ENCODE peak calls at places on chromosomes 7 and 10, in four cellular contexts. Z is neuronal stem cell, F is H9, G is H1. Y is an unnamed sample.

GRCh38 chr7:144255471-144255897 is 9.1 kb downstream of the OR2A7 start:
- DNase-seq in Z (no peak), F (peak), G (no peak), Y (no peak)

GRCh38 chr10:132705173-132705572 is 80.8 kb downstream of the NKX6-2 start:
- DNase-seq in Z (no peak), F (peak), G (no peak), Y (no peak)

GRCh38 chr7:135858851-135859250 is 110.2 kb upstream of the FAM180A start:
- DNase-seq in Z (no peak), F (no peak), G (no peak), Y (no peak)

GRCh38 chr7:19939746-19940145 is 166.3 kb upstream of the TMEM196 start:
- DNase-seq in Z (no peak), F (no peak), G (no peak), Y (peak)

GRCh38 chr10:124705021-124705740 is 39.0 kb downstream of the FAM53B start:
- DNase-seq in Z (no peak), F (peak), G (no peak), Y (no peak)

GRCh38 chr7:47302560-47302959 is 279.4 kb downstream of the TNS3 start:
- DNase-seq in Z (no peak), F (no peak), G (no peak), Y (no peak)

GRCh38 chr10:14356921-14357320 is 26.2 kb upstream of the FRMD4A start:
- DNase-seq in Z (no peak), F (no peak), G (no peak), Y (peak)

GRCh38 chr10:125982256-125982948 is 86.0 kb downstream of the FANK1 start:
- DNase-seq in Z (peak), F (peak), G (peak), Y (peak)

GRCh38 chr7:127582361-127582760 is 3.0 kb downstream of the GCC1 start:
- DNase-seq in Z (no peak), F (no peak), G (no peak), Y (no peak)

GRCh38 chr7:43439631-43440401 is 143.1 kb upstream of the STK17A start:
- DNase-seq in Z (peak), F (peak), G (peak), Y (peak)

GRCh38 chr7:116421298-116421697 is 78.2 kb upstream of the CAV2 start:
- DNase-seq in Z (no peak), F (no peak), G (no peak), Y (no peak)

GRCh38 chr7:83749495-83749894 is 100.6 kb upstream of the SEMA3E start:
- DNase-seq in Z (no peak), F (no peak), G (no peak), Y (no peak)

GRCh38 chr7:2904202-2904601 is 60.1 kb upstream of the GNA12 start:
- DNase-seq in Z (no peak), F (no peak), G (no peak), Y (no peak)

GRCh38 chr10:75136346-75136745 is 24.9 kb downstream of the SAMD8 start:
- DNase-seq in Z (no peak), F (no peak), G (no peak), Y (no peak)

GRCh38 chr7:12493407-12493806 is 77.1 kb upstream of the SCIN start:
- DNase-seq in Z (no peak), F (no peak), G (no peak), Y (peak)

GRCh38 chr7:100516135-100516812 is 22.7 kb upstream of the AGFG2 start:
- DNase-seq in Z (no peak), F (no peak), G (no peak), Y (peak)

GRCh38 chr10:17835688-17836087 is 26.5 kb downstream of the MRC1 start:
- DNase-seq in Z (no peak), F (peak), G (peak), Y (peak)

GRCh38 chr7:148963583-148964509 is 64.5 kb downstream of the PDIA4 start:
- DNase-seq in Z (no peak), F (no peak), G (no peak), Y (no peak)

GRCh38 chr7:36468361-36469140 is 78.9 kb downstream of the ANLN start:
- DNase-seq in Z (no peak), F (no peak), G (no peak), Y (no peak)

GRCh38 chr10:51386248-51386885 is 312.1 kb downstream of the PRKG1 start:
- DNase-seq in Z (no peak), F (no peak), G (no peak), Y (peak)

GRCh38 chr7:130844811-130845580 is 111.0 kb upstream of the KLF14 start:
- DNase-seq in Z (no peak), F (no peak), G (no peak), Y (peak)

GRCh38 chr10:606767-607544 is 82.5 kb downstream of the DIP2C start:
- DNase-seq in Z (no peak), F (no peak), G (no peak), Y (peak)

GRCh38 chr7:49596701-49597491 is 176.5 kb upstream of the VWC2 start:
- DNase-seq in Z (no peak), F (no peak), G (no peak), Y (no peak)

GRCh38 chr10:96814264-96814663 is 17.8 kb upstream of the LCOR start:
- DNase-seq in Z (no peak), F (no peak), G (no peak), Y (peak)

GRCh38 chr10:810351-810846 is 120.9 kb upstream of the DIP2C start:
- DNase-seq in Z (peak), F (no peak), G (no peak), Y (peak)

GRCh38 chr7:1977876-1978441 is 254.8 kb downstream of the MAD1L1 start:
- DNase-seq in Z (no peak), F (no peak), G (no peak), Y (no peak)

GRCh38 chr7:24441331-24442059 is 131.8 kb upstream of the PALS2 start:
- DNase-seq in Z (no peak), F (no peak), G (no peak), Y (no peak)

GRCh38 chr10:119776536-119776935 is 50.7 kb downstream of the INPP5F start:
- DNase-seq in Z (no peak), F (no peak), G (no peak), Y (peak)

GRCh38 chr10:52216852-52217251 is 97.2 kb upstream of the DKK1 start:
- DNase-seq in Z (no peak), F (no peak), G (no peak), Y (peak)

GRCh38 chr10:20202337-20202736 is 386.1 kb downstream of the PLXDC2 start:
- DNase-seq in Z (no peak), F (no peak), G (no peak), Y (no peak)

GRCh38 chr10:15865304-15865703 is 5.0 kb upstream of the MINDY3 start:
- DNase-seq in Z (no peak), F (no peak), G (no peak), Y (no peak)

GRCh38 chr7:73343671-73344380 is 15.9 kb downstream of the FKBP6 start:
- DNase-seq in Z (no peak), F (no peak), G (no peak), Y (no peak)

GRCh38 chr7:152313879-152314604 is 121.8 kb downstream of the KMT2C start:
- DNase-seq in Z (no peak), F (no peak), G (no peak), Y (peak)

GRCh38 chr7:30164567-30164966 is 29.8 kb downstream of the MTURN start:
- DNase-seq in Z (no peak), F (no peak), G (no peak), Y (peak)

DNA sequence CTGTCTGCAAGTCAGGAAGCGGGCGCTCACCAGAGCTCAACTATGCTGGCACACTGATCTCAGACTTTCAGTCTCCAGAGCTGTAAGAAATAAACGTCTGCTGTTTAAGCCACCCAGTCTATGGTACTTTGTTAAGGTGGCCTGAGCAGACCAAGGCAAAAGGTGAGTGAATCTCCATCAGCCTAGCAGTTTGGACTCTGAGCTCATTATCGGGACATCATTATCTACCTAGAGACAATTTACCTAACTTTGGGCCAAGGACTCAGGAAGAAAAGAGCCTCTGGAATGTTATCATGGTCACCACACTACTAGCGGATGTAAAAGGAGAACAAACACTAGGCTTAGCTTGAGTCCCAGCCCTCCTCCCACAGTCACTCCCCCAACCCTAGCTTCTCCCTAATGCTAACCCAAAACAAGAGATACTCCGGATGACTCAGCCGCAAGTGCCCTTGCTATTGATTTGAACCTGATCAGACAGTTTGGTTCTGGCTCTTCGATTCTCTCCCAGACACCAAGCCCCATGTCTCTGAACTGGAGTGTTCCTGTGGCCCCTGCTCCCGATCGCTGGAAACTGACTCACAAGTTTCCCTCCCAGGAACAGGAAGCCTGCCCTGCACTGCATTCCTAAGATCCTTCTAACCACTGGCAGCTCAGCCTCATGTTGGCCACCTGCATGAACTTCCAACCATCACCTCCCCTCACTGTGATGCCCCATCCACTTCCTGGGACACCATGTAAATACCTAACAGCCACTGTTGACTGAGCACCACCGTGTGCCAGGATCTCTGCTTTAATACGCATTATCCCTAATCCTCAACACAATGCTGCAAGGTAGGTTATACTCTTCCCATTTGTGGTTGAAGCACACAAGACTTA is 34.5 kb downstream of the CREB3L2 start:
- DNase-seq in Z (no peak), F (peak), G (no peak), Y (peak)
- H3K4ac ChIP-seq in Z (no peak), F (no peak), G (no peak), Y (peak)

GRCh38 chr7:398888-399287 is 108.9 kb downstream of the FOXL3 start:
- DNase-seq in Z (no peak), F (no peak), G (no peak), Y (no peak)
- H4K91ac ChIP-seq in Z (no peak), F (no peak), G (no peak), Y (no peak)

GRCh38 chr10:101797403-101798059 is 14.3 kb upstream of the NPM3 start:
- DNase-seq in Z (no peak), F (no peak), G (no peak), Y (no peak)
- H3K18ac ChIP-seq in Z (no peak), F (no peak), G (no peak), Y (no peak)

DNA sequence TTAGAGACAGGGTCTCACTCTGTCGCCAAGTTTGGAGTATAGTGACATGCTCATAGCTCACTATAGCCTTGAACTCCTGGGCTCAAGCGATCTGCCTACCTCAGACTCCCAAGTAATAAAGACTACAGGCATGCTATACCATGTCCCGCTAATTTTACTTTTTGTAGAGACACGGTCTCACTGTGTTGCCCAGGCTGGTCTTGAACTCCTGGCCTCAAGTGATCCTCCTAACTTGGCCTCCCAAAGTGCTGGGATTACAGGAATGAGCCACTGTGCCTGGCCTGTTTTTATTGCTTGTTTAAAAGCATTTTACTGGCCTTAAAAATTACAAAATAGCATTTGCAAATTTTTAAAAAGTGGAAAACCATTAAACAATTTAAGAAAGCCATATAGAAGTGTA is 135.0 kb downstream of the JAZF1 start:
- DNase-seq in Z (no peak), F (no peak), G (no peak), Y (no peak)
- H3K4ac ChIP-seq in Z (no peak), F (no peak), G (no peak), Y (no peak)

DNA sequence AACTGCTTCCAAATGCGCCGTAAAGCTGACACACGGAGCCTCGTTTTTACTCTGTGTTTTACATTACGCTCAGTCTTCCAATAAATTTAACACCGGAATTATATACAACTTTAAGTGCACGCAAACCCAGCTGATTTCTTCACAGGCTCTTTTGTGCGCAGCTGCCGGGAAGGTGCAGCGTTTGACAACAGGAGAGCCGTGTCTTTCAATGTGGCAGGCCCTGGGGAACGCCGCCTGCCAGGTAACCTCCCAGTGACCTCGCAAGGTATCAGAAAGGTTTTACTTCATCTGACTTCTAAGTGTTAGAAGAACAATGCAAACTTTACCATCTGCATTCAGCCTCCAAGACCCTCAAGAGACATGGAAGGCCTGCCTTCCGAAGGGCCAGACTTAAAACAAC is 35.0 kb downstream of the GFRA1 start:
- DNase-seq in Z (no peak), F (no peak), G (no peak), Y (no peak)
- H4K91ac ChIP-seq in Z (no peak), F (no peak), G (no peak), Y (no peak)

DNA sequence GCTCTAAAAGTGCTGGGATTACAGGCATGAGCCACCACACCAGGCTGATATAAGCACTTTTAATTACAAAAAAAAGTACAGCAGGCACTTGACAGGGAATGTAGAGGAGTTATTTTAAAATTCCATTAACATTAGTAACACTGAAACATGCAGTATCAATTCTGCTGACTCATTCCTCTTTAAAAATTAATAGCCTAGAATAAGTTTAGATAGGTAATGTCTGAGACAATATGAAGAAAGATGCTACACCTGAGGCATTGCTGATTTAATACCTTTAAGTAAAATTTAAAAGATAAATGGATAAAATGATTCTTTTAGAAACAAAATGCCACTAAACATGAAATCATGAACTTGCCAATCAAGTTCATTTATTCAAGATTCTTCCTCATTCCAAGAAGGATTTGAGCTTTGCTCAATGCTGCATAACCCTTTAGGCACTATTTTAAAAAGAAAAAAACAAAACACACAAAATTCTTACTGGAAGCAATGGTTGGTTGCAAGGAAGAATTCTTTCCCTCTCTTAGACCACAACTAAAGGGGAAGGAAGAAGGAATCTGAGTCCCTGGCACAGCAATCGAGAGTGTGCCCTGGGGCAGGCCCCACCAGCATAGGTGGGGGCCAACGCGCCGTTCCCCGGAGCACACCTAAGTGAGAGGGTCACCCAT is 26.6 kb downstream of the ESYT2 start:
- DNase-seq in Z (no peak), F (no peak), G (no peak), Y (peak)
- H3K18ac ChIP-seq in Z (no peak), F (no peak), G (no peak), Y (peak)

DNA sequence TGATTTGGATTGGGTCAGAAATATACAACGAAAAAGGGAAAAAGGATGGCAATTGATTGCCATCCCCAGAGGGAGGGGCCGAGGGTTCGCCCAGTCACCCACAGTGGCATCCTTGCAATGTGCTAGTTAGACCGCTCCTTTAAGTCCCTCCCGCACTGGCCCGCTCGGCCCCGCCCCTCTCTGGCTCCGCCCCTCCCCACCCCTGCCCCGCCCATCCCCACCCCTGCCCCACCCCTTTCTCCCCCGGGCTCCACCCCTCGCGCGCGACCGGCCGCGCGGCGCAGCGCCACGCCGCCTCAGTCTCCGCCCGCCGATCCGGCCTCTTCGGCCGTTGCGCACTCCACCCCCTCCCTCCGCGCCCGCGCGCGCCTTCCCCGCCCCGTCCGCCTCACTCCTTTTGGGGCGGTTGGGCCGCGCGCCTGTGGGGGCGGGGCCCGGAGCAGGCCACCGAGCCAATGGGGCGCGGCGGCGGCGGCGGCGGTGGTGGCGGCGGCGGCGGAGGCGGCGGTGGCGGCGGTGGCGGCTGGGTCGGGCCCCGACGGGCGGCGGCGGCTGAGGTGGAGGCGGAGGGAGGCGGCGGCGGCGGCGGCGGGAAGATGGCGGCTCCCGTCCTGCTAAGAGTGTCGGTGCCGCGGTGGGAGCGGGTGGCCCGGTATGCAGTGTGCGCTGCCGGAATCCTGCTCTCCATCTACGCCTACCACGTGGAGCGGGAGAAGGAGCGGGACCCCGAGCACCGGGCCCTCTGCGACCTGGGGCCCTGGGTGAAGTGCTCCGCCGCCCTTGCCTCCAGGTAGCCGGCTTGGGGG is at the start of gene VKORC1L1:
- DNase-seq in Z (peak), F (peak), G (peak), Y (peak)
- H3K4ac ChIP-seq in Z (no peak), F (no peak), G (no peak), Y (peak)